ENCODE peak calls at places on chromosomes 6 and 20, in six cellular contexts. One of them, this sample, is unnamed.

GRCh38 chr20:62900692-62901584 is 25.4 kb downstream of the DIDO1 start:
- DNase-seq in prostate gland: peak
- DNase-seq in astrocyte of the spinal cord: no peak
- DNase-seq in left lung: no peak
- DNase-seq in spleen: no peak
- DNase-seq in astrocyte of the cerebellum: no peak
- DNase-seq in this sample: no peak

GRCh38 chr6:159044899-159045727 is at the start of gene TAGAP:
- DNase-seq in left lung: peak
- DNase-seq in astrocyte of the cerebellum: no peak
- DNase-seq in astrocyte of the spinal cord: no peak
- DNase-seq in prostate gland: peak
- DNase-seq in spleen: peak
- DNase-seq in this sample: no peak

GRCh38 chr6:2739335-2739734 is 11.4 kb downstream of the MYLK4 start:
- DNase-seq in astrocyte of the cerebellum: peak
- DNase-seq in prostate gland: no peak
- DNase-seq in left lung: no peak
- DNase-seq in spleen: no peak
- DNase-seq in astrocyte of the spinal cord: peak
- DNase-seq in this sample: peak

GRCh38 chr6:155050311-155050710 is 55.2 kb downstream of the TIAM2 start:
- DNase-seq in astrocyte of the cerebellum: peak
- DNase-seq in left lung: no peak
- DNase-seq in astrocyte of the spinal cord: peak
- DNase-seq in spleen: no peak
- DNase-seq in prostate gland: no peak
- DNase-seq in this sample: no peak

GRCh38 chr6:45445749-45446454 is 68.2 kb upstream of the SUPT3H start:
- DNase-seq in prostate gland: peak
- DNase-seq in astrocyte of the cerebellum: peak
- DNase-seq in astrocyte of the spinal cord: peak
- DNase-seq in spleen: no peak
- DNase-seq in left lung: peak
- DNase-seq in this sample: peak

GRCh38 chr20:4069741-4070140 is 54.4 kb upstream of the RNF24 start:
- DNase-seq in astrocyte of the spinal cord: peak
- DNase-seq in astrocyte of the cerebellum: no peak
- DNase-seq in left lung: no peak
- DNase-seq in prostate gland: no peak
- DNase-seq in spleen: peak
- DNase-seq in this sample: no peak

GRCh38 chr6:160974304-160974771 is 17.2 kb upstream of the MAP3K4 start:
- DNase-seq in left lung: no peak
- DNase-seq in prostate gland: no peak
- DNase-seq in astrocyte of the spinal cord: peak
- DNase-seq in spleen: no peak
- DNase-seq in astrocyte of the cerebellum: peak
- DNase-seq in this sample: peak

GRCh38 chr6:17042422-17043147 is 59.3 kb upstream of the STMND1 start:
- DNase-seq in left lung: no peak
- DNase-seq in astrocyte of the cerebellum: no peak
- DNase-seq in astrocyte of the spinal cord: peak
- DNase-seq in prostate gland: no peak
- DNase-seq in spleen: no peak
- DNase-seq in this sample: peak

GRCh38 chr6:57097596-57097995 is 7.6 kb downstream of the ZNF451 start:
- DNase-seq in astrocyte of the spinal cord: no peak
- DNase-seq in spleen: no peak
- DNase-seq in astrocyte of the cerebellum: no peak
- DNase-seq in prostate gland: no peak
- DNase-seq in left lung: no peak
- DNase-seq in this sample: no peak

GRCh38 chr6:169950558-169950957 is 199.1 kb downstream of the ERMARD start:
- DNase-seq in spleen: no peak
- DNase-seq in astrocyte of the cerebellum: no peak
- DNase-seq in prostate gland: peak
- DNase-seq in left lung: no peak
- DNase-seq in astrocyte of the spinal cord: no peak
- DNase-seq in this sample: peak

GRCh38 chr6:8589941-8590676 is 154.8 kb upstream of the SLC35B3 start:
- DNase-seq in left lung: no peak
- DNase-seq in prostate gland: no peak
- DNase-seq in astrocyte of the cerebellum: no peak
- DNase-seq in astrocyte of the spinal cord: no peak
- DNase-seq in spleen: no peak
- DNase-seq in this sample: no peak

GRCh38 chr20:32539817-32540675 is 45.1 kb downstream of the NOL4L start:
- DNase-seq in prostate gland: no peak
- DNase-seq in astrocyte of the spinal cord: no peak
- DNase-seq in astrocyte of the cerebellum: no peak
- DNase-seq in left lung: peak
- DNase-seq in spleen: peak
- DNase-seq in this sample: no peak

GRCh38 chr6:80618953-80619352 is 512.5 kb downstream of the BCKDHB start:
- DNase-seq in astrocyte of the cerebellum: no peak
- DNase-seq in left lung: no peak
- DNase-seq in astrocyte of the spinal cord: peak
- DNase-seq in spleen: no peak
- DNase-seq in prostate gland: no peak
- DNase-seq in this sample: no peak

GRCh38 chr6:17932362-17932852 is 55.0 kb downstream of the KIF13A start:
- DNase-seq in spleen: no peak
- DNase-seq in astrocyte of the spinal cord: peak
- DNase-seq in prostate gland: no peak
- DNase-seq in astrocyte of the cerebellum: peak
- DNase-seq in left lung: no peak
- DNase-seq in this sample: peak

GRCh38 chr20:19761853-19762252 is 3.8 kb downstream of the RIN2 start:
- DNase-seq in spleen: no peak
- DNase-seq in astrocyte of the spinal cord: no peak
- DNase-seq in astrocyte of the cerebellum: no peak
- DNase-seq in prostate gland: no peak
- DNase-seq in left lung: no peak
- DNase-seq in this sample: no peak

GRCh38 chr6:101747711-101748110 is 354.2 kb downstream of the GRIK2 start:
- DNase-seq in astrocyte of the spinal cord: no peak
- DNase-seq in astrocyte of the cerebellum: no peak
- DNase-seq in left lung: no peak
- DNase-seq in prostate gland: no peak
- DNase-seq in spleen: no peak
- DNase-seq in this sample: no peak

GRCh38 chr20:33566781-33567603 is 77.1 kb downstream of the CBFA2T2 start:
- DNase-seq in prostate gland: no peak
- DNase-seq in left lung: no peak
- DNase-seq in astrocyte of the cerebellum: no peak
- DNase-seq in spleen: no peak
- DNase-seq in astrocyte of the spinal cord: no peak
- DNase-seq in this sample: no peak

GRCh38 chr6:39610229-39610628 is 115.0 kb downstream of the KIF6 start:
- DNase-seq in left lung: no peak
- DNase-seq in prostate gland: no peak
- DNase-seq in astrocyte of the spinal cord: peak
- DNase-seq in spleen: no peak
- DNase-seq in astrocyte of the cerebellum: peak
- DNase-seq in this sample: no peak

GRCh38 chr6:37809144-37809543 is 10.4 kb upstream of the ZFAND3 start:
- DNase-seq in astrocyte of the cerebellum: peak
- DNase-seq in astrocyte of the spinal cord: peak
- DNase-seq in left lung: peak
- DNase-seq in spleen: no peak
- DNase-seq in prostate gland: peak
- DNase-seq in this sample: no peak

GRCh38 chr6:36383608-36384007 is 3.9 kb downstream of the ETV7 start:
- DNase-seq in prostate gland: no peak
- DNase-seq in astrocyte of the spinal cord: no peak
- DNase-seq in left lung: no peak
- DNase-seq in astrocyte of the cerebellum: no peak
- DNase-seq in spleen: no peak
- DNase-seq in this sample: no peak

GRCh38 chr6:140174509-140174908 is 800.1 kb upstream of the CITED2 start:
- DNase-seq in left lung: no peak
- DNase-seq in spleen: no peak
- DNase-seq in astrocyte of the cerebellum: peak
- DNase-seq in prostate gland: no peak
- DNase-seq in astrocyte of the spinal cord: peak
- DNase-seq in this sample: peak

GRCh38 chr6:107228754-107229153 is 113.4 kb upstream of the BEND3 start:
- DNase-seq in prostate gland: peak
- DNase-seq in left lung: no peak
- DNase-seq in spleen: no peak
- DNase-seq in astrocyte of the cerebellum: no peak
- DNase-seq in astrocyte of the spinal cord: no peak
- DNase-seq in this sample: no peak

GRCh38 chr6:42742116-42742894 is 3.6 kb downstream of the TBCC start:
- DNase-seq in astrocyte of the spinal cord: peak
- DNase-seq in prostate gland: no peak
- DNase-seq in left lung: no peak
- DNase-seq in astrocyte of the cerebellum: no peak
- DNase-seq in spleen: no peak
- DNase-seq in this sample: peak

GRCh38 chr20:57047281-57048026 is 219.0 kb downstream of the BMP7 start:
- DNase-seq in spleen: no peak
- DNase-seq in astrocyte of the spinal cord: no peak
- DNase-seq in prostate gland: peak
- DNase-seq in left lung: no peak
- DNase-seq in astrocyte of the cerebellum: no peak
- DNase-seq in this sample: no peak

GRCh38 chr20:45345104-45345936 is 2.9 kb downstream of the SDC4 start:
- DNase-seq in prostate gland: peak
- DNase-seq in left lung: peak
- DNase-seq in spleen: no peak
- DNase-seq in astrocyte of the cerebellum: no peak
- DNase-seq in astrocyte of the spinal cord: no peak
- DNase-seq in this sample: no peak

GRCh38 chr20:45347297-45347935 is 808 bp downstream of the SDC4 start:
- DNase-seq in prostate gland: no peak
- DNase-seq in astrocyte of the spinal cord: no peak
- DNase-seq in astrocyte of the cerebellum: no peak
- DNase-seq in left lung: no peak
- DNase-seq in spleen: no peak
- DNase-seq in this sample: no peak

GRCh38 chr20:45346291-45346718 is 1.9 kb downstream of the SDC4 start:
- DNase-seq in astrocyte of the spinal cord: no peak
- DNase-seq in left lung: no peak
- DNase-seq in spleen: no peak
- DNase-seq in astrocyte of the cerebellum: no peak
- DNase-seq in prostate gland: no peak
- DNase-seq in this sample: no peak

GRCh38 chr20:45347936-45348809 is at the start of gene SDC4:
- DNase-seq in spleen: peak
- DNase-seq in astrocyte of the spinal cord: peak
- DNase-seq in prostate gland: peak
- DNase-seq in astrocyte of the cerebellum: no peak
- DNase-seq in left lung: peak
- DNase-seq in this sample: peak

GRCh38 chr20:45346851-45347250 is 1.4 kb downstream of the SDC4 start:
- DNase-seq in astrocyte of the spinal cord: no peak
- DNase-seq in astrocyte of the cerebellum: no peak
- DNase-seq in left lung: no peak
- DNase-seq in prostate gland: no peak
- DNase-seq in spleen: no peak
- DNase-seq in this sample: no peak
- H3K4me3 ChIP-seq in astrocyte of the spinal cord: peak
- H3K4me3 ChIP-seq in astrocyte of the cerebellum: peak
- H3K4me3 ChIP-seq in left lung: peak
- H3K4me3 ChIP-seq in prostate gland: peak
- H3K4me3 ChIP-seq in spleen: peak
- H3K4me3 ChIP-seq in this sample: peak

GRCh38 chr6:136654086-136654485 is 103.9 kb upstream of the MAP7 start:
- DNase-seq in left lung: no peak
- DNase-seq in prostate gland: no peak
- DNase-seq in astrocyte of the cerebellum: no peak
- DNase-seq in spleen: no peak
- DNase-seq in astrocyte of the spinal cord: no peak
- DNase-seq in this sample: no peak
- TF ChIP-seq CTCF in left lung: no peak
- TF ChIP-seq CTCF in prostate gland: no peak
- TF ChIP-seq CTCF in astrocyte of the cerebellum: peak
- TF ChIP-seq CTCF in spleen: no peak
- TF ChIP-seq CTCF in astrocyte of the spinal cord: no peak
- TF ChIP-seq CTCF in this sample: peak

DNA sequence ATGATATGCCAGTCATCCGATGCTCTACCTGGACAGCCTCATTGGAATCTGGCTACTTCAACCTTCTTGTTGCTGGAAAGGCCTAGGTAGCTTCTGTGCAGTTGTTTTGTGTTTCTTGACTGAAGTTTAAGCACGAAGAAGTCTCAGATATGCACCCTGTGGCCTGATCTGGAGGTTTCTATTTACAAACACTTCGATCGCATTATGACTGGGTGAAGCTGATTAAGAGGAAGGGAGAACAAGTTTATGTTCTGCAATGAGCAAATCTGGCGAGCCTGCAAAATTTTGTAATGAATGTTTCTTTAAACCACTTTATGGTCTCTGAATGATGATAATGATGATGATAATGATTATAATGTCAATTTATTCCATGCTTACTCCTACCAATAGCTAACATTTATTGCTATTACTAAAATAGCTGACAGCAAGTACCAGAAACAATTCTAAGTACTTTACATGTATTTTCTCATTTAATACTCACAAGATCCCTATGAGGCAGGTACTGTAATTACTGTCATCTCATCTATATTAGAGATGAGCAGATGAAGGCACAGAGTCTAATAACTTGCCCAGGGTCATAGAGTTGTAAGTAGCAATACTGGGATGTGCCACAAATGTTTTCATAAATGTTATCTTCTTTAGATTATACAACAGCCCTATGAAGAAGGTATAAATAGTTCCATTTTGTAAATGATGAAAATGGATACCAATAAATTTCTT is 126.1 kb upstream of the UST start:
- DNase-seq in spleen: no peak
- DNase-seq in left lung: no peak
- DNase-seq in prostate gland: no peak
- DNase-seq in astrocyte of the cerebellum: no peak
- DNase-seq in astrocyte of the spinal cord: no peak
- DNase-seq in this sample: no peak
- H3K4me3 ChIP-seq in spleen: no peak
- H3K4me3 ChIP-seq in left lung: no peak
- H3K4me3 ChIP-seq in prostate gland: no peak
- H3K4me3 ChIP-seq in astrocyte of the cerebellum: no peak
- H3K4me3 ChIP-seq in astrocyte of the spinal cord: no peak
- H3K4me3 ChIP-seq in this sample: no peak

GRCh38 chr6:127855542-127856159 is 45.2 kb downstream of the THEMIS start:
- DNase-seq in astrocyte of the cerebellum: no peak
- DNase-seq in prostate gland: no peak
- DNase-seq in spleen: no peak
- DNase-seq in astrocyte of the spinal cord: peak
- DNase-seq in left lung: no peak
- DNase-seq in this sample: peak

GRCh38 chr6:127851197-127851596 is 49.7 kb downstream of the THEMIS start:
- DNase-seq in astrocyte of the spinal cord: peak
- DNase-seq in astrocyte of the cerebellum: no peak
- DNase-seq in left lung: no peak
- DNase-seq in spleen: no peak
- DNase-seq in prostate gland: no peak
- DNase-seq in this sample: no peak

GRCh38 chr6:127857051-127857637 is 43.7 kb downstream of the THEMIS start:
- DNase-seq in astrocyte of the spinal cord: no peak
- DNase-seq in spleen: no peak
- DNase-seq in left lung: no peak
- DNase-seq in prostate gland: no peak
- DNase-seq in astrocyte of the cerebellum: no peak
- DNase-seq in this sample: peak

GRCh38 chr6:127858992-127859391 is 41.9 kb downstream of the THEMIS start:
- DNase-seq in astrocyte of the cerebellum: no peak
- DNase-seq in astrocyte of the spinal cord: no peak
- DNase-seq in spleen: no peak
- DNase-seq in left lung: no peak
- DNase-seq in prostate gland: no peak
- DNase-seq in this sample: no peak

GRCh38 chr6:127854009-127854408 is 46.8 kb downstream of the THEMIS start:
- DNase-seq in astrocyte of the cerebellum: no peak
- DNase-seq in prostate gland: no peak
- DNase-seq in astrocyte of the spinal cord: no peak
- DNase-seq in left lung: no peak
- DNase-seq in spleen: no peak
- DNase-seq in this sample: no peak
- TF ChIP-seq CTCF in astrocyte of the cerebellum: no peak
- TF ChIP-seq CTCF in prostate gland: no peak
- TF ChIP-seq CTCF in astrocyte of the spinal cord: no peak
- TF ChIP-seq CTCF in left lung: no peak
- TF ChIP-seq CTCF in spleen: no peak
- TF ChIP-seq CTCF in this sample: no peak

This sample was measured in fibroblast of villous mesenchyme.